ENCODE peak calls at places on chromosomes 7 and 10, in eight cellular contexts. V, P, S, N, A, W, F and E are unnamed samples.
A peak's percentile ranks its signal among the peaks of the same experiment; 100 is the strongest.

GRCh38 chr10:116263870-116264269 is 9.1 kb downstream of the GFRA1 start:
- DNase-seq in V (no peak), P (no peak), S (no peak), N (no peak), A (no peak), W (peak; percentile 12), F (no peak), E (no peak)

GRCh38 chr10:33215635-33216034 is 118.8 kb downstream of the NRP1 start:
- DNase-seq in V (no peak), P (no peak), S (no peak), N (no peak), A (no peak), W (no peak), F (no peak), E (no peak)

GRCh38 chr7:149459201-149459539 is 1.7 kb downstream of the ZNF777 start:
- DNase-seq in V (no peak), P (no peak), S (no peak), N (no peak), A (no peak), W (no peak), F (no peak), E (no peak)

GRCh38 chr7:131507592-131508331 is 48.7 kb downstream of the PODXL start:
- DNase-seq in V (peak; percentile 90), P (peak; percentile 84), S (peak; percentile 50), N (no peak), A (peak; percentile 81), W (peak; percentile 64), F (peak; percentile 87), E (peak; percentile 88)

GRCh38 chr10:6847561-6847960 is 267.5 kb upstream of the PRKCQ start:
- DNase-seq in V (no peak), P (no peak), S (no peak), N (no peak), A (no peak), W (no peak), F (no peak), E (no peak)

GRCh38 chr7:28937103-28937502 is 21.0 kb downstream of the TRIL start:
- DNase-seq in V (no peak), P (no peak), S (no peak), N (no peak), A (no peak), W (no peak), F (no peak), E (no peak)

GRCh38 chr7:134062460-134062859 is 64.7 kb upstream of the LRGUK start:
- DNase-seq in V (no peak), P (no peak), S (no peak), N (no peak), A (no peak), W (no peak), F (no peak), E (no peak)

GRCh38 chr10:33280217-33280616 is 54.2 kb downstream of the NRP1 start:
- DNase-seq in V (no peak), P (no peak), S (peak; percentile 74), N (no peak), A (no peak), W (no peak), F (no peak), E (no peak)

GRCh38 chr10:61974611-61975010 is 73.1 kb downstream of the ARID5B start:
- DNase-seq in V (peak; percentile 32), P (no peak), S (peak; percentile 26), N (no peak), A (no peak), W (peak; percentile 41), F (peak; percentile 33), E (peak; percentile 72)

GRCh38 chr7:123198668-123199652 is 809 bp downstream of the SLC13A1 start:
- DNase-seq in V (no peak), P (no peak), S (no peak), N (no peak), A (no peak), W (no peak), F (no peak), E (no peak)

GRCh38 chr7:121530251-121531174 is 134.4 kb upstream of the FAM3C start:
- DNase-seq in V (peak; percentile 59), P (peak; percentile 57), S (peak; percentile 95), N (peak; percentile 95), A (peak; percentile 9), W (peak; percentile 90), F (peak; percentile 10), E (no peak)

GRCh38 chr7:136526408-136527105 is 341.9 kb upstream of the CHRM2 start:
- DNase-seq in V (no peak), P (no peak), S (no peak), N (no peak), A (no peak), W (no peak), F (no peak), E (no peak)

GRCh38 chr10:111430070-111430469 is 353.2 kb downstream of the ADRA2A start:
- DNase-seq in V (peak; percentile 2), P (no peak), S (no peak), N (no peak), A (no peak), W (no peak), F (no peak), E (no peak)

GRCh38 chr7:79647711-79648110 is 194.2 kb upstream of the MAGI2 start:
- DNase-seq in V (no peak), P (no peak), S (no peak), N (no peak), A (no peak), W (no peak), F (no peak), E (no peak)

GRCh38 chr7:131606346-131607290 is 50.2 kb upstream of the PODXL start:
- DNase-seq in V (no peak), P (peak; percentile 88), S (no peak), N (no peak), A (no peak), W (no peak), F (no peak), E (no peak)

GRCh38 chr7:18552943-18553584 is 57.5 kb downstream of the HDAC9 start:
- DNase-seq in V (no peak), P (no peak), S (no peak), N (no peak), A (no peak), W (no peak), F (no peak), E (no peak)

GRCh38 chr7:121872831-121873764 is at the start of gene PTPRZ1:
- DNase-seq in V (peak; percentile 2), P (peak; percentile 73), S (no peak), N (no peak), A (no peak), W (no peak), F (peak; percentile 11), E (peak; percentile 15)

GRCh38 chr10:74891048-74891447 is 64.6 kb downstream of the KAT6B start:
- DNase-seq in V (no peak), P (no peak), S (no peak), N (no peak), A (no peak), W (no peak), F (no peak), E (no peak)

GRCh38 chr10:125121003-125121402 is 39.4 kb downstream of the CTBP2 start:
- DNase-seq in V (no peak), P (no peak), S (no peak), N (no peak), A (no peak), W (no peak), F (no peak), E (peak; percentile 26)

GRCh38 chr10:72328045-72328828 is 26.5 kb downstream of the DNAJB12 start:
- DNase-seq in V (peak; percentile 65), P (peak; percentile 87), S (no peak), N (no peak), A (no peak), W (peak; percentile 47), F (peak; percentile 79), E (peak; percentile 76)

GRCh38 chr7:133582766-133583523 is 330.1 kb downstream of the EXOC4 start:
- DNase-seq in V (no peak), P (no peak), S (peak; percentile 56), N (peak; percentile 81), A (no peak), W (peak; percentile 77), F (no peak), E (no peak)

GRCh38 chr10:114685456-114685855 is 27.4 kb upstream of the ABLIM1 start:
- DNase-seq in V (no peak), P (peak; percentile 22), S (no peak), N (no peak), A (no peak), W (no peak), F (peak; percentile 41), E (no peak)